ENCODE peak calls at places on chromosomes 1 and 21, in four cellular contexts. J is KG1, E is testis, Q is upper lobe of right lung. U is an unnamed sample.

GRCh38 chr1:6601865-6602668 is 602 bp downstream of the KLHL21 start:
- DNase-seq in J (no peak), E (no peak), Q (peak; percentile 81), U (peak; percentile 84)

GRCh38 chr1:71641903-71642302 is 561.1 kb upstream of the ZRANB2 start:
- DNase-seq in J (no peak), E (no peak), Q (no peak), U (no peak)

GRCh38 chr1:111818081-111818480 is 62.4 kb downstream of the DDX20 start:
- DNase-seq in J (no peak), E (no peak), Q (no peak), U (peak; percentile 60)

GRCh38 chr1:160740133-160740688 is 1.2 kb downstream of the SLAMF7 start:
- DNase-seq in J (no peak), E (no peak), Q (no peak), U (no peak)

GRCh38 chr1:186681136-186681535 is 913 bp upstream of the PTGS2 start:
- DNase-seq in J (no peak), E (no peak), Q (no peak), U (no peak)

GRCh38 chr1:84146375-84147032 is 2.4 kb downstream of the PRKACB start:
- DNase-seq in J (no peak), E (no peak), Q (no peak), U (no peak)

GRCh38 chr1:6738987-6739386 is 37.4 kb upstream of the DNAJC11 start:
- DNase-seq in J (no peak), E (no peak), Q (no peak), U (no peak)

GRCh38 chr1:241485554-241485992 is 34.0 kb downstream of the FH start:
- DNase-seq in J (no peak), E (no peak), Q (no peak), U (no peak)

GRCh38 chr1:204103121-204103741 is 30.3 kb downstream of the SOX13 start:
- DNase-seq in J (no peak), E (no peak), Q (no peak), U (no peak)

GRCh38 chr1:17027403-17027802 is 15.7 kb upstream of the ATP13A2 start:
- DNase-seq in J (no peak), E (peak; percentile 14), Q (peak; percentile 76), U (no peak)

GRCh38 chr1:204499511-204500468 is 5.2 kb upstream of the PIK3C2B start:
- DNase-seq in J (no peak), E (no peak), Q (no peak), U (no peak)

GRCh38 chr21:37564341-37564923 is 197.9 kb downstream of the DYRK1A start:
- DNase-seq in J (peak; percentile 74), E (peak; percentile 52), Q (peak; percentile 81), U (peak; percentile 87)

GRCh38 chr1:77370588-77371306 is 88.9 kb downstream of the AK5 start:
- DNase-seq in J (no peak), E (no peak), Q (no peak), U (no peak)

GRCh38 chr1:155078496-155079209 is at the start of gene EFNA3:
- DNase-seq in J (no peak), E (peak; percentile 81), Q (peak; percentile 87), U (no peak)

GRCh38 chr1:15411593-15412487 is 2.2 kb downstream of the EFHD2 start:
- DNase-seq in J (peak; percentile 68), E (peak; percentile 56), Q (peak; percentile 80), U (peak; percentile 95)

GRCh38 chr1:30242722-30243465 is 480.5 kb downstream of the MATN1 start:
- DNase-seq in J (no peak), E (no peak), Q (peak; percentile 21), U (no peak)

GRCh38 chr21:14353712-14354111 is 29.2 kb downstream of the HSPA13 start:
- DNase-seq in J (no peak), E (no peak), Q (no peak), U (no peak)

GRCh38 chr1:109716570-109717090 is 4.6 kb downstream of the GSTM5 start:
- DNase-seq in J (no peak), E (no peak), Q (no peak), U (no peak)

GRCh38 chr1:67532452-67533216 is 102.4 kb upstream of the SERBP1 start:
- DNase-seq in J (peak; percentile 45), E (peak; percentile 71), Q (no peak), U (no peak)

GRCh38 chr1:112298558-112298957 is 97.5 kb upstream of the CTTNBP2NL start:
- DNase-seq in J (no peak), E (peak; percentile 41), Q (peak; percentile 70), U (no peak)

GRCh38 chr1:205028954-205029353 is 14.1 kb upstream of the CNTN2 start:
- DNase-seq in J (no peak), E (no peak), Q (no peak), U (no peak)

GRCh38 chr1:156652131-156652991 is 10.4 kb downstream of the BCAN start:
- DNase-seq in J (no peak), E (peak; percentile 44), Q (no peak), U (no peak)

GRCh38 chr1:11355594-11356467 is 82.8 kb downstream of the UBIAD1 start:
- DNase-seq in J (no peak), E (no peak), Q (no peak), U (no peak)

GRCh38 chr1:119655160-119655559 is 7.1 kb upstream of the ZNF697 start:
- DNase-seq in J (no peak), E (no peak), Q (no peak), U (no peak)

GRCh38 chr1:155070721-155071556 is 7.4 kb downstream of the EFNA4 start:
- DNase-seq in J (no peak), E (peak; percentile 90), Q (peak; percentile 91), U (no peak)

GRCh38 chr1:112465122-112465521 is 43.6 kb upstream of the WNT2B start:
- DNase-seq in J (no peak), E (no peak), Q (no peak), U (no peak)

GRCh38 chr21:36030581-36031189 is 29.6 kb downstream of the SETD4 start:
- DNase-seq in J (no peak), E (no peak), Q (no peak), U (no peak)

GRCh38 chr1:211965108-211965805 is 70.1 kb downstream of the INTS7 start:
- DNase-seq in J (no peak), E (no peak), Q (no peak), U (no peak)

GRCh38 chr1:21891621-21892479 is 45.3 kb downstream of the HSPG2 start:
- DNase-seq in J (no peak), E (no peak), Q (no peak), U (no peak)

GRCh38 chr1:215568287-215568692 is 1.2 kb downstream of the KCTD3 start:
- DNase-seq in J (no peak), E (peak; percentile 72), Q (no peak), U (no peak)

GRCh38 chr1:244165701-244166100 is 114.6 kb downstream of the ZBTB18 start:
- DNase-seq in J (no peak), E (no peak), Q (no peak), U (no peak)

U was measured in cardiac septum.